ENCODE peak calls at places on chromosomes 3 and 15, in eight cellular contexts. N, P, Y, W, Q, X, V and J are unnamed samples.

GRCh38 chr3:137972401-137972800 is 37.6 kb upstream of the CLDN18 start:
- DNase-seq in N (no peak), Y (no peak), P (no peak), X (no peak), V (no peak), Q (no peak), W (no peak), J (no peak)

GRCh38 chr3:159964166-159964973 is 24.3 kb upstream of the IL12A start:
- DNase-seq in W (no peak), Y (no peak), N (no peak), P (peak; percentile 75), X (no peak), V (no peak), Q (peak; percentile 59), J (peak; percentile 18)

GRCh38 chr3:78666458-78666800 is 1101.4 kb downstream of the ROBO1 start:
- DNase-seq in Y (no peak), Q (peak; percentile 17), V (no peak), P (peak; percentile 61), X (no peak), W (no peak), N (peak; percentile 46), J (no peak)

GRCh38 chr3:171376125-171376947 is 83.9 kb downstream of the TNIK start:
- DNase-seq in X (no peak), P (peak; percentile 84), Y (no peak), V (no peak), N (no peak), Q (no peak), W (no peak), J (no peak)

GRCh38 chr3:148366743-148367410 is 330.8 kb upstream of the AGTR1 start:
- DNase-seq in Q (peak; percentile 7), W (no peak), V (no peak), P (peak; percentile 45), X (no peak), Y (no peak), N (no peak), J (peak; percentile 7)

GRCh38 chr15:80596521-80596976 is 98.6 kb upstream of the ABHD17C start:
- DNase-seq in Y (no peak), X (no peak), V (no peak), W (no peak), P (peak; percentile 31), Q (no peak), N (no peak), J (no peak)

GRCh38 chr3:10228248-10228950 is 19.9 kb upstream of the TATDN2 start:
- DNase-seq in X (no peak), Q (no peak), P (peak; percentile 50), W (no peak), Y (no peak), V (no peak), N (no peak), J (no peak)

GRCh38 chr15:96311639-96312038 is 18.9 kb upstream of the NR2F2 start:
- DNase-seq in W (no peak), Y (no peak), Q (no peak), N (no peak), X (no peak), V (no peak), P (peak; percentile 25), J (no peak)

GRCh38 chr15:80494311-80494710 is 90.1 kb downstream of the ARNT2 start:
- DNase-seq in Y (no peak), Q (peak; percentile 59), N (no peak), P (peak; percentile 66), V (no peak), X (no peak), W (no peak), J (no peak)

GRCh38 chr3:79139395-79140060 is 628.3 kb downstream of the ROBO1 start:
- DNase-seq in W (no peak), N (no peak), Y (no peak), X (no peak), V (no peak), P (peak; percentile 88), Q (no peak), J (no peak)

GRCh38 chr3:65107174-65107573 is 419.4 kb upstream of the ADAMTS9 start:
- DNase-seq in X (no peak), V (no peak), Q (no peak), Y (no peak), N (no peak), P (peak; percentile 36), W (no peak), J (no peak)

GRCh38 chr15:77421370-77421700 is 647 bp downstream of the HMG20A start:
- DNase-seq in Y (no peak), P (peak; percentile 26), N (no peak), V (no peak), W (no peak), X (no peak), Q (no peak), J (no peak)

GRCh38 chr3:5411786-5412185 is 224.3 kb downstream of the EDEM1 start:
- DNase-seq in X (no peak), Y (no peak), W (no peak), N (no peak), Q (no peak), P (no peak), V (no peak), J (no peak)

GRCh38 chr15:76932090-76932966 is 779 bp downstream of the RCN2 start:
- DNase-seq in N (no peak), X (no peak), Q (no peak), P (peak; percentile 13), Y (no peak), V (no peak), W (peak; percentile 21), J (no peak)

GRCh38 chr3:66991478-66991877 is 6.6 kb upstream of the KBTBD8 start:
- DNase-seq in X (no peak), P (peak; percentile 92), Q (peak; percentile 52), Y (no peak), W (no peak), V (no peak), N (no peak), J (no peak)

GRCh38 chr3:79490165-79491028 is 277.4 kb downstream of the ROBO1 start:
- DNase-seq in N (no peak), W (no peak), P (peak; percentile 71), Y (no peak), Q (peak; percentile 8), X (no peak), V (no peak), J (no peak)

GRCh38 chr3:9009976-9010545 is 46.8 kb upstream of the RAD18 start:
- DNase-seq in W (no peak), Y (no peak), P (no peak), N (no peak), V (no peak), X (no peak), Q (no peak), J (no peak)

GRCh38 chr3:122794483-122794778 is 438 bp upstream of the SLC49A4 start:
- DNase-seq in W (no peak), N (peak; percentile 15), V (no peak), P (peak; percentile 73), X (no peak), Q (no peak), Y (no peak), J (no peak)

GRCh38 chr3:127690823-127691452 is 18.2 kb downstream of the ABTB1 start:
- DNase-seq in W (no peak), P (peak; percentile 75), N (no peak), V (peak; percentile 68), Y (no peak), Q (peak; percentile 64), X (no peak), J (peak; percentile 43)

GRCh38 chr15:50767332-50767861 is 1.9 kb upstream of the SPPL2A start:
- DNase-seq in N (no peak), Q (no peak), V (no peak), X (no peak), P (no peak), W (no peak), Y (no peak), J (no peak)

GRCh38 chr15:78605201-78605600 is 15.6 kb downstream of the CHRNA3 start:
- DNase-seq in X (no peak), Y (no peak), N (no peak), Q (no peak), W (no peak), V (no peak), P (no peak), J (no peak)

GRCh38 chr3:111238896-111239295 is 167.3 kb downstream of the NECTIN3 start:
- DNase-seq in Y (no peak), W (peak; percentile 62), V (no peak), X (no peak), P (no peak), Q (no peak), N (no peak), J (no peak)